ENCODE peak calls at places on chromosomes 13 and 19, in eight cellular contexts. L, F, T, W, D, B, N and P are unnamed samples. For H3K27me3 and H3K4me1, the result is how much of the 10 kb centered on the place peaks cover.

GRCh38 chr19:55687281-55688172 is 12.5 kb downstream of the EPN1 start:
- DNase-seq in T (no peak), L (peak), F (no peak), D (no peak), N (peak), B (no peak), W (no peak), P (no peak)

GRCh38 chr13:43799191-43799590 is 12.4 kb upstream of the ENOX1 start:
- DNase-seq in L (no peak), D (no peak), B (no peak), T (peak), W (no peak), N (no peak), F (no peak), P (no peak)

GRCh38 chr19:3366104-3366760 is at the start of gene NFIC:
- DNase-seq in B (peak), D (no peak), W (peak), F (peak), L (peak), T (peak), N (peak), P (no peak)

GRCh38 chr13:102678339-102679122 is 16.3 kb downstream of the METTL21C start:
- DNase-seq in T (no peak), W (no peak), L (no peak), N (no peak), D (no peak), B (no peak), F (no peak), P (no peak)

GRCh38 chr13:73075546-73075945 is 16.7 kb downstream of the KLF5 start:
- DNase-seq in L (peak), T (no peak), F (no peak), B (no peak), W (no peak), N (no peak), D (no peak), P (no peak)

GRCh38 chr13:61608138-61608537 is 192.5 kb upstream of the PCDH20 start:
- DNase-seq in N (no peak), F (no peak), T (no peak), B (no peak), L (no peak), D (no peak), W (no peak), P (no peak)

GRCh38 chr13:43257765-43258164 is 234.4 kb downstream of the DNAJC15 start:
- DNase-seq in B (no peak), N (no peak), D (no peak), F (no peak), W (no peak), T (no peak), L (no peak), P (no peak)

GRCh38 chr13:22278336-22278929 is 607.6 kb downstream of the FGF9 start:
- DNase-seq in W (peak), F (peak), L (no peak), N (peak), D (peak), T (peak), B (peak), P (peak)

GRCh38 chr13:92838786-92839185 is 387.8 kb upstream of the GPC6 start:
- DNase-seq in B (peak), F (no peak), W (no peak), T (peak), D (peak), L (no peak), N (no peak), P (no peak)

GRCh38 chr13:26855071-26855470 is 94.5 kb upstream of the GPR12 start:
- DNase-seq in W (no peak), B (no peak), L (no peak), T (no peak), F (no peak), N (no peak), D (no peak), P (no peak)

GRCh38 chr19:8081569-8082550 is 29.3 kb downstream of the CCL25 start:
- DNase-seq in T (no peak), N (no peak), D (no peak), B (no peak), W (no peak), F (no peak), L (no peak), P (no peak)

GRCh38 chr13:28475916-28476725 is 18.8 kb downstream of the FLT1 start:
- DNase-seq in N (no peak), T (peak), F (no peak), B (peak), W (peak), D (no peak), L (no peak), P (no peak)

GRCh38 chr13:42970824-42971669 is 21.0 kb downstream of the EPSTI1 start:
- DNase-seq in W (peak), B (peak), T (peak), N (no peak), F (peak), D (peak), L (no peak), P (no peak)

GRCh38 chr19:37930416-37930815 is 23.4 kb downstream of the SIPA1L3 start:
- DNase-seq in W (no peak), N (no peak), D (peak), T (peak), F (no peak), L (peak), B (peak), P (no peak)

GRCh38 chr13:89650226-89650625 is 1697.3 kb upstream of the MIR17HG start:
- DNase-seq in W (no peak), N (no peak), D (no peak), L (no peak), B (no peak), T (no peak), F (no peak), P (no peak)

GRCh38 chr13:99280166-99280565 is 22.0 kb upstream of the GPR18 start:
- DNase-seq in N (no peak), L (no peak), F (no peak), B (peak), W (no peak), T (no peak), D (no peak), P (no peak)

DNA sequence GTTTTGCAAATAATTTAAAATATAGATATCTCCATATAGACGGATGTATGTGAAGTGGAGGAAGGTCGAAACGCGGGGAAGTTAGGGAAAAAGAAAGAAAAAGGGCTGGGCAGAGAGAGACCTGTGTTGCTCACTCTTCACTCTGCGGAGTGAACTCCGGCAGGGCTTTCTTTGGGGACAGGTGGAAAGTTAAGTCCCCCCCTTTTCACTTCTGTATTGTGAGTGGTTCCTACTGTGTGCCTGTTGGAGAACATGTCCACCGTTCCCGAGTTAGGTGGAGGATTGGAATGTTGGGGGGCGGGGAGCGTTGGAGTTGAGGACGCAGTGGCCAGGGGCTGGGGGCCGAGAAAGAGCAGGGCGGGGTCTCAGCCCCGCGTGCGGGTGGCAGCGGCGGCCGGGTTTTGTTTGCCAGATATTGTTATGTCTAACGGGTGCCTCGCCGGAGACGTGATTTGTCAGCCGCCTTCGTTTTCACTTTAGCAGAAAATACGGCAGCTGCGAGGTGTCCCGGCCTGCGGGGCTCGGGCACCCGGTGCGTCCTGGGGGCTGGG is 145.0 kb upstream of the ZNF536 start:
- DNase-seq in D (no peak), B (no peak), N (no peak), L (no peak), W (no peak), F (no peak), T (no peak), P (no peak)
- H3K27me3 ChIP-seq in D (half or more), B (under half), N (half or more), L (half or more), W (under half), F (under half), T (under half), P (under half)

GRCh38 chr13:39527301-39527700 is 75.7 kb downstream of the LHFPL6 start:
- DNase-seq in N (no peak), L (no peak), B (no peak), W (no peak), T (no peak), D (no peak), F (no peak), P (no peak)
- H3K4me1 ChIP-seq in N (half or more), L (under half), B (half or more), W (under half), T (under half), D (under half), F (under half), P (under half)

DNA sequence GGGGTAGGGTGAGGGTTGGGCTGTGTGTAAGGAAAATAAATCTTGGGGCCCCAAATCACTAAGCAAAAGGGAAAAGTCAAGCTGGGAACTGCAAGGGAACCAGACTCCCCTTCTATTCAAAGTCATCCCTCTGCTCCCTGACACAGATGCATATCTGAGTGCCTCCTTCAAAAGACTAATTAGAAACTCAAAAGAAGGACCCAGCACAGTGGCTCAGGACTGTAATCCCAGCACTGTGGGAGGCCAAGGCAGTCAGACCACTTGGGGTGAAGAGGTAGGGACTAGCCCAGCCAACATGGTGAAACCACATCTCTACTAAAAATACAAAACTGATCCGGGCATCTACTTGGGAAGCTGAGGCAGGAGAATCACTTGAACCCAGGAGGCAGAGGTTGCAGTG is 18.3 kb downstream of the ZNF611 start:
- DNase-seq in W (no peak), N (no peak), F (no peak), L (no peak), T (no peak), D (no peak), B (no peak), P (no peak)
- H3K4me3 ChIP-seq in W (no peak), N (no peak), F (no peak), L (no peak), T (no peak), D (no peak), B (no peak), P (no peak)

GRCh38 chr19:31351212-31352193 is 2.3 kb upstream of the TSHZ3 start:
- DNase-seq in F (peak), D (no peak), T (peak), L (no peak), B (peak), W (no peak), N (peak), P (no peak)

GRCh38 chr19:31350033-31350692 is 927 bp upstream of the TSHZ3 start:
- DNase-seq in D (no peak), B (peak), W (no peak), T (no peak), L (no peak), N (peak), F (peak), P (no peak)

GRCh38 chr19:31349160-31349881 is at the start of gene TSHZ3:
- DNase-seq in D (no peak), N (peak), W (no peak), T (peak), F (peak), L (peak), B (peak), P (no peak)

GRCh38 chr19:31352296-31352781 is 3.1 kb upstream of the TSHZ3 start:
- DNase-seq in W (no peak), F (peak), B (no peak), N (no peak), T (no peak), L (no peak), D (no peak), P (no peak)

DNA sequence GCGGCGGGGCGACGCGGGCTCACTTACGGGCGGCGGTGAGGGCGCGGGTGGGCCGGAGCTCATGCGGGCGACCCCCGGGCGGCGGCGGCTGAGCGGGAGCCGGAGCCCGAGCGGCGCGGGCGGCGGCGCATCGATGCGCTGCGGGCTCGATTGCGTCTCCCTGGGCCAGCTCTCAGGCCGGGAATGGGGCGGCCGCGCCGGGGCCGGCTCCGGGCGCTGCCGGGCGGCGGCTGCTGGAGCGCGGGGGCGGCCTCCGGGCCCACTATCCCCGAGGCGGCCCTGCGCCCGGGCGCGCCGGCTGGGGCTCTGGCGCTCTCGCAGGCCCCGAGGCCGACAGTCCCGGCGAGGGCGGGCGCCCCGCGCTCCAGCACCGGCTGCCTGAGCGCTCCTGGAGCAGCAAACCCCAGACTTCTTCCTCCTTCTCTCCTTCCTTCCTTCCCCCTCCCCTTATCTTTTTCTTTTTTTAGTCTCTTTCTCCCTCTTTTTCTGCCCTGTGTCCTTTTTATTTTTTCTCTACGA is 1.5 kb upstream of the TSHZ3 start:
- DNase-seq in N (peak), W (no peak), L (peak), T (peak), D (no peak), B (peak), F (peak), P (no peak)
- H3K27me3 ChIP-seq in N (half or more), W (under half), L (half or more), T (under half), D (half or more), B (under half), F (under half), P (half or more)

GRCh38 chr19:40716655-40717324 is at the start of the genes COQ8B and ITPKC:
- DNase-seq in F (peak), N (peak), B (peak), T (peak), W (peak), L (peak), D (peak), P (peak)

GRCh38 chr19:40719414-40719894 is 2.5 kb downstream of the ITPKC start:
- DNase-seq in B (peak), D (no peak), T (no peak), L (peak), F (no peak), N (no peak), W (no peak), P (no peak)

GRCh38 chr19:40717880-40718773 is 1.2 kb downstream of the ITPKC start:
- DNase-seq in D (peak), L (peak), T (peak), N (no peak), F (no peak), B (peak), W (no peak), P (no peak)

GRCh38 chr19:40717325-40717879 is 490 bp downstream of the ITPKC start:
- DNase-seq in F (no peak), D (no peak), N (no peak), W (no peak), B (no peak), L (no peak), T (no peak), P (no peak)

GRCh38 chr19:40718774-40719391 is 2.0 kb downstream of the ITPKC start:
- DNase-seq in B (peak), L (peak), N (peak), F (no peak), W (peak), T (peak), D (peak), P (no peak)
- H3K4me1 ChIP-seq in B (under half), L (half or more), N (half or more), F (under half), W (under half), T (under half), D (half or more), P (half or more)

GRCh38 chr19:10227215-10227971 is 3.7 kb downstream of the S1PR2 start:
- DNase-seq in L (no peak), N (peak), D (no peak), T (no peak), B (peak), F (peak), W (no peak), P (no peak)

GRCh38 chr19:10230155-10230903 is 802 bp downstream of the S1PR2 start:
- DNase-seq in N (peak), F (peak), W (no peak), B (peak), T (no peak), L (peak), D (no peak), P (peak)

GRCh38 chr19:10230904-10231623 is at the start of gene S1PR2:
- DNase-seq in B (peak), N (peak), L (peak), D (peak), T (peak), F (peak), W (peak), P (peak)

GRCh38 chr19:10228393-10228792 is 2.7 kb downstream of the S1PR2 start:
- DNase-seq in N (no peak), F (no peak), L (no peak), W (no peak), B (no peak), T (no peak), D (no peak), P (no peak)

GRCh38 chr19:10228925-10229324 is 2.2 kb downstream of the S1PR2 start:
- DNase-seq in W (no peak), B (peak), L (no peak), N (no peak), D (peak), F (peak), T (peak), P (peak)
- H3K4me3 ChIP-seq in W (no peak), B (no peak), L (peak), N (peak), D (no peak), F (no peak), T (no peak), P (no peak)

DNA sequence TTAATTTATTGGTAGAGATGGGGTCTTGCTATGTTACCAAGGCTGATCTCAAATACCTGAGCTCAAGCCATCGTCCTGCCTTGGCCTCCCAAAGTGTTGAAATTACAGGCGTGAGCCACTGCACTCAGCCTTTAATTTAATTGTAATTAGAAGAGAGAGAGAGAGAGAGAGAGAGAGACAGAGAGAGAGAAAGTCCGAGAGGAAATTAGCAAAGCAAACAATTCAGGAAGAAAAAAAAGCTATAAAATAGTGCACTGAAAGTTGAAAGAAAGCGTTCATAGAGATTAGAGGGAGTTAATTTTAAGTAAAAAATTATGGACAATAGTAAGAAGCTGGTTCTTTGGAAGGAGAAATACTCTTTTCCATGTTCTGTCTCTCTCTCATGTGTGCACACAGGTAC is 7.0 kb downstream of the GPR32 start:
- DNase-seq in W (no peak), N (no peak), T (no peak), B (no peak), D (no peak), L (no peak), F (no peak), P (no peak)
- H3K27me3 ChIP-seq in W (under half), N (half or more), T (half or more), B (half or more), D (under half), L (half or more), F (half or more), P (under half)

GRCh38 chr19:33903489-33903850 is 106.8 kb downstream of the KCTD15 start:
- DNase-seq in F (no peak), L (no peak), N (no peak), B (no peak), T (no peak), D (no peak), W (no peak), P (no peak)

GRCh38 chr19:33902802-33903488 is 106.3 kb downstream of the KCTD15 start:
- DNase-seq in N (no peak), T (no peak), D (no peak), F (peak), L (no peak), B (no peak), W (no peak), P (no peak)

GRCh38 chr19:33902395-33902794 is 105.7 kb downstream of the KCTD15 start:
- DNase-seq in L (no peak), B (no peak), N (no peak), T (no peak), F (no peak), D (no peak), W (no peak), P (no peak)

GRCh38 chr19:33898062-33898677 is 101.5 kb downstream of the KCTD15 start:
- DNase-seq in D (no peak), T (no peak), N (no peak), F (no peak), L (no peak), B (no peak), W (no peak), P (no peak)

GRCh38 chr19:33900817-33901216 is 104.1 kb downstream of the KCTD15 start:
- DNase-seq in W (no peak), B (no peak), L (no peak), T (no peak), N (no peak), F (no peak), D (no peak), P (no peak)
- H3K4me1 ChIP-seq in W (under half), B (under half), L (under half), T (under half), N (under half), F (under half), D (under half), P (under half)

GRCh38 chr19:23255700-23256099 is 5.5 kb upstream of the ZNF724 start:
- DNase-seq in F (no peak), D (no peak), W (no peak), N (no peak), L (no peak), T (no peak), B (no peak), P (no peak)

GRCh38 chr19:23254141-23254910 is 4.1 kb upstream of the ZNF724 start:
- DNase-seq in B (no peak), T (no peak), L (no peak), D (no peak), F (no peak), W (no peak), N (no peak), P (no peak)

GRCh38 chr19:23249911-23250649 is at the start of gene ZNF724:
- DNase-seq in W (peak), D (peak), L (peak), N (peak), F (peak), B (peak), T (peak), P (peak)
- H3K4me3 ChIP-seq in W (peak), D (peak), L (peak), N (peak), F (peak), B (peak), T (peak), P (peak)